ENCODE peak calls at places on chromosome 3, in six cellular contexts. X is fibroblast of the aortic adventitia, G is osteoblast, D is heart right ventricle, E is breast epithelium, A is epithelial cell of esophagus. S is an unnamed sample.
A peak's percentile ranks its signal among the peaks of the same experiment; 100 is the strongest.

GRCh38 chr3:126130081-126130855 is 46.3 kb upstream of the SLC41A3 start:
- DNase-seq in X (no peak), A (no peak), D (no peak), G (peak; percentile 62), E (no peak), S (no peak)

GRCh38 chr3:160921020-160921635 is 165.1 kb downstream of the PPM1L start:
- DNase-seq in X (peak; percentile 60), E (no peak), G (no peak), A (peak; percentile 49), D (no peak), S (peak; percentile 54)

GRCh38 chr3:48180530-48181253 is 7.5 kb downstream of the CDC25A start:
- DNase-seq in E (no peak), D (no peak), X (no peak), G (no peak), A (peak; percentile 26), S (no peak)

GRCh38 chr3:158495503-158495902 is 75.5 kb upstream of the MLF1 start:
- DNase-seq in E (no peak), X (no peak), A (no peak), D (no peak), G (no peak), S (no peak)

GRCh38 chr3:62084558-62084957 is 288.8 kb downstream of the FEZF2 start:
- DNase-seq in G (no peak), D (no peak), X (no peak), E (no peak), A (peak; percentile 59), S (peak; percentile 9)

GRCh38 chr3:195544634-195545033 is 1.5 kb upstream of the PPP1R2 start:
- DNase-seq in G (no peak), X (peak; percentile 81), E (no peak), D (peak; percentile 48), A (no peak), S (no peak)

GRCh38 chr3:42572278-42572677 is 9.5 kb downstream of the SEC22C start:
- DNase-seq in X (peak; percentile 24), E (no peak), D (no peak), G (no peak), A (peak; percentile 65), S (no peak)

GRCh38 chr3:25485673-25486072 is 57.6 kb downstream of the RARB start:
- DNase-seq in D (no peak), X (no peak), G (no peak), A (no peak), E (no peak), S (no peak)

GRCh38 chr3:58560771-58561311 is 16.4 kb downstream of the FAM107A start:
- DNase-seq in X (peak; percentile 97), E (no peak), A (peak; percentile 53), G (peak; percentile 95), D (no peak), S (peak; percentile 91)

GRCh38 chr3:129341331-129342141 is 62.9 kb downstream of the HMCES start:
- DNase-seq in G (peak; percentile 71), D (no peak), X (no peak), A (no peak), E (no peak), S (no peak)

GRCh38 chr3:184741798-184742675 is 30.2 kb upstream of the MAGEF1 start:
- DNase-seq in X (no peak), E (no peak), A (no peak), G (no peak), D (no peak), S (no peak)

GRCh38 chr3:105662326-105662725 is 206.5 kb downstream of the CBLB start:
- DNase-seq in X (peak; percentile 30), G (no peak), A (no peak), E (no peak), D (no peak), S (no peak)

GRCh38 chr3:155739154-155739553 is 5.7 kb downstream of the PLCH1 start:
- DNase-seq in A (no peak), E (no peak), G (no peak), D (no peak), X (no peak), S (no peak)

GRCh38 chr3:192916455-192917257 is 1.0 kb downstream of the MB21D2 start:
- DNase-seq in X (peak; percentile 74), E (peak; percentile 52), D (peak; percentile 80), G (peak; percentile 86), A (peak; percentile 70), S (peak; percentile 77)

GRCh38 chr3:32143849-32144757 is 37.7 kb downstream of the GPD1L start:
- DNase-seq in E (no peak), A (peak; percentile 92), D (no peak), G (peak; percentile 89), X (peak; percentile 94), S (peak; percentile 91)

GRCh38 chr3:60970850-60971249 is 280.4 kb downstream of the FHIT start:
- DNase-seq in A (no peak), G (no peak), D (no peak), X (no peak), E (no peak), S (no peak)

GRCh38 chr3:117887896-117888295 is 1146.8 kb downstream of the IGSF11 start:
- DNase-seq in X (peak; percentile 32), G (no peak), D (no peak), A (no peak), E (no peak), S (no peak)

GRCh38 chr3:55555866-55556621 is 68.9 kb upstream of the WNT5A start:
- DNase-seq in E (no peak), D (no peak), G (no peak), A (no peak), X (peak; percentile 8), S (no peak)

GRCh38 chr3:71063768-71064287 is 519.7 kb downstream of the FOXP1 start:
- DNase-seq in X (peak; percentile 58), E (no peak), D (peak; percentile 30), G (peak; percentile 92), A (peak; percentile 64), S (no peak)

GRCh38 chr3:112811150-112811884 is 35.3 kb downstream of the CD200R1L start:
- DNase-seq in D (no peak), G (no peak), E (no peak), X (peak; percentile 100), A (no peak), S (peak; percentile 90)

GRCh38 chr3:27335571-27335970 is 33.6 kb downstream of the NEK10 start:
- DNase-seq in A (no peak), G (no peak), X (no peak), E (no peak), D (no peak), S (no peak)

DNA sequence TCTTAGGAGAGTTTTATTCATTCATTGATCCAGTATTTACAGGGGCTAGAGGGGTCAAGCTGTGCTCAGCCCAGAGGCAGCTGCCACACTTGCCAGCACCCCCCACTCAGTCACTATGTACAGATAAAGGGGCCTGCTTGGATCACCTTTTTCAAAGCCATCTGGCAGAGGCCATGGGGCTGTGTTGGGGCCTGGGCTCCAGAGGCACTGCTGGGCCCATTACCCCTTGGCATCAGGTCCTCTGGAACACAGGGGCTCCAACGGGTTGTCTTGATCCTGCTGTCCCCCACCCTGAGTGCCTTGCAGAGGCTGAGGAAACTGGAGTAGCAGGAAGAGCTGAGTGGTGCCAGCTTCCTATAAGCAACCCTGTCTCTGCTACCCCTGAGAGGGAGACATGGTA is 43.9 kb downstream of the SEMA3G start:
- DNase-seq in A (no peak), D (no peak), G (no peak), E (no peak), X (no peak), S (no peak)
- H3K4me3 ChIP-seq in A (no peak overlapping the region), D (no peak overlapping the region), G (no peak overlapping the region), E (no peak overlapping the region), X (no peak overlapping the region), S (no peak overlapping the region)

DNA sequence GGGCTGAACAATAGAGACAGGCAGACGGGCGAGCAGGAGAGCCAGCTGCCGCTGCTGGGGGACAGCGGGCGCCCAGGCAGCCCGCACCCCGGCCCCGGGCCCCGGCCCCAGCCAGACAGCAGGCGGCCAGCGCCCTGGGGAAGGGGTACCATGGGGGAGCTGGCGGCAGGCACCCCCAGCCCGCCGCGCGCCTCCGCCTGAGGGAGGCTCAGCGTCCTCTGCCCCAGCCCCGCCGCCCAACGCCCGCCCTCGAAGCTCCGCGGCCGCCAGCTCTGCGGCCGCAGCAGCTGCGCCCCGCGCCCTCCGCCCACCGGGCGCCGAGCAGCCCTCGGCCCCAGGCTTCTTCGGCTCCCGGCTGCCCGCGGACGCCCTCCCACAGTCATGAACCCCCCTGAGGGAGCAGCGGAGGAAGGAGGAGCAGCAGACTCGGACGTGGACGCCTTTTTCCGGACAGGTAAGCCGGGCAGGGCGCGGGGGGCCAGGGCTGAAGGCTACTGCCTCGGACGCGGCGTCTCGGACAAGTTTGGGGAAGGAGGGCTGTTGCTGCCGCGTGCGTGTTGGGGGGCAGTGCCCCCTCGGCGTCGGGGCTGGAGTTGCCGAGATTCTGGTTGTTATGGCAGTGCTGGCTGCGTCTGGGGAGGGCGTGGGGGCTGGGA is 41.6 kb upstream of the ROPN1 start:
- DNase-seq in X (no peak), A (no peak), G (no peak), D (peak; percentile 27), E (no peak), S (no peak)
- TF ChIP-seq CTCF in X (no peak), A (no peak), G (no peak), D (no peak), E (no peak), S (no peak)

GRCh38 chr3:100796556-100796955 is 87.3 kb downstream of the TFG start:
- DNase-seq in A (peak; percentile 31), E (no peak), D (no peak), X (peak; percentile 47), G (no peak), S (peak; percentile 53)
- H3K4me3 ChIP-seq in A (no peak overlapping the region), E (no peak overlapping the region), D (no peak overlapping the region), X (no peak overlapping the region), G (no peak overlapping the region), S (no peak overlapping the region)

GRCh38 chr3:4983739-4984510 is 4.7 kb downstream of the BHLHE40 start:
- DNase-seq in G (peak; percentile 93), X (peak; percentile 97), D (no peak), E (no peak), A (peak; percentile 85), S (peak; percentile 94)

GRCh38 chr3:4981160-4981687 is 2.0 kb downstream of the BHLHE40 start:
- DNase-seq in G (no peak), E (no peak), X (peak; percentile 55), D (no peak), A (peak; percentile 32), S (peak; percentile 60)

GRCh38 chr3:4982773-4983738 is 3.8 kb downstream of the BHLHE40 start:
- DNase-seq in G (peak; percentile 65), E (no peak), D (no peak), X (peak; percentile 31), A (peak; percentile 56), S (peak; percentile 50)

GRCh38 chr3:4980229-4981159 is 1.3 kb downstream of the BHLHE40 start:
- DNase-seq in X (peak; percentile 96), G (peak; percentile 93), A (peak; percentile 86), D (peak; percentile 91), E (peak; percentile 89), S (peak; percentile 95)

DNA sequence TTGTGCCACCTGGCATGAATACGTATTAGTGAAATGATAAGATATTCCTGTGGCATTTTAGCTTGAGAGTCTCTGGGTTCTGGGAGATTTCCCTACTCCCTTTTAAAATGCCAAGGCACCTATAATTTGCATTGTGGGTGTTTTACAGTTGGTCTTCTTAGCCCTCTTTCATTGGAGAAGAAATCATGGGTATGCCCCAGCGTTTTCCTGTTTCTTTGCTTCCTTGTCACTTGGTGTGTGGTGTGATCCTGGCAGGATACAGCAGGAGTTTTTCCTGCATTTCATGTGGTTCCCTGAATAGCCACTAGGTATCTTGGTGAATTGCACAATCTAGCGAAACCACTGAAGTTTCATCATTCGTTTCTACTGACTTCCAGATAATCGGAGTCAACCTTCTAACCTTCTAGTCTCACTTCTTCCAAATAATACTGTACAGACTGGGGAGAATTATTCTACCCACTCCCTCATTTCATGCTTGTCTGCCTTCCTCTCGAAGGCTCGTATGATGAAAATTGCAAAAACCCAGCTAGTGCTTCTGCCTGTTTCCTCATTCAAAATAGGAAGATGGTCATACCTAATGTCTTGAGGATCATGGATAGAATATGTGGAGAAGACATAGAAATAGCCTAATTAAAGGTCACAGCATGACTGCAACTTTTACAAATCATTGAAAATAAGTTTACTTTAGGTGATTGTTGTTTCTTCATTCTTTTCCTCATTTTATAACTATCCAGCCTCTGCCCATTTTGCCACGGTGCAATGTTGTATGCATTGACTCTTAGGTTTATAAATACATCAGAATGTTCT is 2.7 kb downstream of the BHLHE40 start:
- DNase-seq in E (peak; percentile 48), A (peak; percentile 81), D (no peak), G (peak; percentile 74), X (peak; percentile 91), S (peak; percentile 83)
- TF ChIP-seq CTCF in E (peak; percentile 83), A (peak; percentile 70), D (peak; percentile 22), G (peak; percentile 42), X (peak; percentile 75), S (no peak)